ENCODE peak calls at places on chromosomes 7 and 10, in eight cellular contexts. C, W, V, B, T, E, U and L are unnamed samples.

GRCh38 chr10:100209303-100209702 is 20.1 kb downstream of the CHUK start:
- DNase-seq in C (no peak), W (no peak), V (no peak), B (no peak), T (peak; percentile 14), E (no peak), U (peak; percentile 80), L (no peak)

GRCh38 chr7:154748387-154748786 is 254.5 kb downstream of the PAXIP1 start:
- DNase-seq in C (no peak), W (no peak), V (no peak), B (no peak), T (no peak), E (no peak), U (no peak), L (no peak)

GRCh38 chr7:158498443-158499108 is 89.0 kb downstream of the PTPRN2 start:
- DNase-seq in C (no peak), W (no peak), V (no peak), B (no peak), T (no peak), E (no peak), U (no peak), L (no peak)

GRCh38 chr10:3623746-3624145 is 161.3 kb downstream of the KLF6 start:
- DNase-seq in C (no peak), W (no peak), V (no peak), B (no peak), T (peak; percentile 42), E (no peak), U (peak; percentile 86), L (no peak)

GRCh38 chr7:4134204-4134603 is 547.9 kb upstream of the FOXK1 start:
- DNase-seq in C (peak; percentile 50), W (no peak), V (no peak), B (peak; percentile 51), T (peak; percentile 43), E (no peak), U (no peak), L (no peak)

GRCh38 chr10:50470345-50470744 is 153.4 kb downstream of the SGMS1 start:
- DNase-seq in C (no peak), W (no peak), V (no peak), B (no peak), T (no peak), E (no peak), U (peak; percentile 7), L (no peak)

GRCh38 chr7:22718200-22718711 is 8.7 kb upstream of the IL6 start:
- DNase-seq in C (no peak), W (no peak), V (no peak), B (no peak), T (no peak), E (peak; percentile 98), U (peak; percentile 95), L (no peak)

GRCh38 chr7:17939111-17939669 is 1.1 kb downstream of the SNX13 start:
- DNase-seq in C (no peak), W (no peak), V (no peak), B (no peak), T (peak; percentile 10), E (no peak), U (peak; percentile 45), L (no peak)

GRCh38 chr7:7858559-7858958 is 110.0 kb upstream of the GLCCI1 start:
- DNase-seq in C (no peak), W (no peak), V (no peak), B (no peak), T (no peak), E (no peak), U (no peak), L (no peak)

GRCh38 chr10:103594326-103594725 is 100.8 kb downstream of the NEURL1 start:
- DNase-seq in C (no peak), W (no peak), V (no peak), B (no peak), T (no peak), E (no peak), U (no peak), L (no peak)

GRCh38 chr7:71752171-71752935 is 620.4 kb downstream of the GALNT17 start:
- DNase-seq in C (peak; percentile 82), W (peak; percentile 28), V (no peak), B (no peak), T (peak; percentile 33), E (no peak), U (no peak), L (peak; percentile 61)

GRCh38 chr10:70920519-70920918 is 32.2 kb upstream of the PCBD1 start:
- DNase-seq in C (peak; percentile 22), W (peak; percentile 61), V (no peak), B (no peak), T (peak; percentile 69), E (no peak), U (no peak), L (no peak)

GRCh38 chr10:102645388-102645740 is 1.1 kb downstream of the TRIM8 start:
- DNase-seq in C (peak; percentile 91), W (peak; percentile 80), V (no peak), B (peak; percentile 93), T (peak; percentile 96), E (peak; percentile 43), U (peak; percentile 67), L (no peak)

GRCh38 chr10:44386546-44387052 is 1.7 kb upstream of the CXCL12 start:
- DNase-seq in C (peak; percentile 84), W (peak; percentile 57), V (no peak), B (peak; percentile 81), T (peak; percentile 68), E (no peak), U (peak; percentile 61), L (no peak)

GRCh38 chr10:13924020-13924725 is 337.4 kb downstream of the PRPF18 start:
- DNase-seq in C (no peak), W (no peak), V (no peak), B (no peak), T (no peak), E (no peak), U (peak; percentile 95), L (no peak)

GRCh38 chr7:109101332-109101731 is 531.7 kb downstream of the DNAJB9 start:
- DNase-seq in C (no peak), W (no peak), V (no peak), B (no peak), T (no peak), E (no peak), U (no peak), L (no peak)

GRCh38 chr10:46296629-46297275 is 10.0 kb downstream of the ANTXRL start:
- DNase-seq in C (peak; percentile 78), W (peak; percentile 5), V (no peak), B (peak; percentile 61), T (no peak), E (no peak), U (no peak), L (no peak)

GRCh38 chr7:132575336-132575986 is 809 bp downstream of the PLXNA4 start:
- DNase-seq in C (no peak), W (peak; percentile 25), V (peak; percentile 36), B (peak; percentile 80), T (peak; percentile 16), E (no peak), U (peak; percentile 76), L (no peak)

GRCh38 chr10:88012627-88013026 is 149.2 kb downstream of the PTEN start:
- DNase-seq in C (no peak), W (no peak), V (no peak), B (no peak), T (no peak), E (no peak), U (no peak), L (no peak)

GRCh38 chr7:101939136-101939695 is 121.8 kb downstream of the CUX1 start:
- DNase-seq in C (peak; percentile 35), W (no peak), V (no peak), B (peak; percentile 36), T (no peak), E (no peak), U (no peak), L (no peak)

GRCh38 chr10:82910301-82910700 is 1035.3 kb downstream of the NRG3 start:
- DNase-seq in C (no peak), W (no peak), V (no peak), B (no peak), T (no peak), E (no peak), U (no peak), L (no peak)
- H3K9me3 ChIP-seq in C (no peaks in the 10 kb centered on the region), W (no peaks in the 10 kb centered on the region), V (no peaks in the 10 kb centered on the region), B (no peaks in the 10 kb centered on the region), T (no peaks in the 10 kb centered on the region), E (no peaks in the 10 kb centered on the region), U (no peaks in the 10 kb centered on the region), L (no peaks in the 10 kb centered on the region)

GRCh38 chr10:96767611-96768010 is 47.3 kb upstream of the PIK3AP1 start:
- DNase-seq in C (no peak), W (no peak), V (no peak), B (no peak), T (no peak), E (no peak), U (no peak), L (no peak)
- H3K9me3 ChIP-seq in C (peaks cover 9% of the 10 kb centered on the region), W (no peaks in the 10 kb centered on the region), V (peaks cover 11% of the 10 kb centered on the region), B (peaks cover 1% of the 10 kb centered on the region), T (no peaks in the 10 kb centered on the region), E (no peaks in the 10 kb centered on the region), U (no peaks in the 10 kb centered on the region), L (peaks cover 1% of the 10 kb centered on the region)

GRCh38 chr7:51238981-51239495 is 77.6 kb downstream of the COBL start:
- DNase-seq in C (no peak), W (no peak), V (no peak), B (no peak), T (no peak), E (no peak), U (no peak), L (no peak)

GRCh38 chr7:51242881-51243518 is 73.6 kb downstream of the COBL start:
- DNase-seq in C (no peak), W (no peak), V (no peak), B (no peak), T (no peak), E (no peak), U (no peak), L (no peak)

GRCh38 chr7:51242007-51242691 is 74.5 kb downstream of the COBL start:
- DNase-seq in C (no peak), W (no peak), V (no peak), B (no peak), T (no peak), E (no peak), U (no peak), L (no peak)

GRCh38 chr7:51243631-51244030 is 73.0 kb downstream of the COBL start:
- DNase-seq in C (no peak), W (no peak), V (no peak), B (no peak), T (no peak), E (no peak), U (no peak), L (no peak)

DNA sequence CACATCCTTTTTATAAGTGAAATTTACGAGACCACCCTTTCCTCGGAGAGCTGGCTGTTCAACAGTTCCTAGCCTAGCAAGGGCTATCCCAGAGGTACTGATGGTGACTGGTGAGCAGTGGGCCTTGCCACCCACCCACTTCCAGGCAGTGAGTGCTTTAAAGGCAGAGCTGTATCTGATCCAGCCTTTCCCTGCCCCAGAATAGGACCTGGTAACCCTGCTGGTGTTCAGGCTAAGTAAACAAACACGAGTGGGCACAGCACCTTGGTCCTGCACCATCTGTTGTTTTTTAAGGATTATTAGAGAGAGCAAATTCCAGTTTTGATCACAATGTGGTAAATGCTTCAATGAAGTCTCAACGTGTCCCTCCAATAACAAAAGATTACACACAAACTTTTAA is 75.7 kb downstream of the COBL start:
- DNase-seq in C (no peak), W (no peak), V (no peak), B (no peak), T (no peak), E (no peak), U (no peak), L (no peak)
- H3K9me3 ChIP-seq in C (no peaks in the 10 kb centered on the region), W (no peaks in the 10 kb centered on the region), V (no peaks in the 10 kb centered on the region), B (no peaks in the 10 kb centered on the region), T (no peaks in the 10 kb centered on the region), E (no peaks in the 10 kb centered on the region), U (no peaks in the 10 kb centered on the region), L (no peaks in the 10 kb centered on the region)

GRCh38 chr10:35536789-35537188 is 68.4 kb upstream of the GJD4 start:
- DNase-seq in C (no peak), W (no peak), V (no peak), B (no peak), T (no peak), E (no peak), U (no peak), L (no peak)
- H3K9me3 ChIP-seq in C (no peaks in the 10 kb centered on the region), W (no peaks in the 10 kb centered on the region), V (peaks cover 27% of the 10 kb centered on the region), B (no peaks in the 10 kb centered on the region), T (no peaks in the 10 kb centered on the region), E (peaks cover 3% of the 10 kb centered on the region), U (no peaks in the 10 kb centered on the region), L (no peaks in the 10 kb centered on the region)